ENCODE peak calls at places on chromosomes 16 and 17, in seven cellular contexts. N is cardiac muscle cell; L is spleen; Q is left kidney; Z is tibial nerve; G is CD8-positive, alpha-beta T cell; T is left ventricle myocardium superior. V is an unnamed sample.

GRCh38 chr16:82748026-82748425 is 121.3 kb downstream of the CDH13 start:
- DNase-seq in N (peak; percentile 91), L (no peak), Q (peak; percentile 17), Z (no peak), G (no peak), T (peak; percentile 56), V (peak; percentile 46)

GRCh38 chr17:78996781-78997201 is 12.8 kb downstream of the CANT1 start:
- DNase-seq in N (no peak), L (no peak), Q (no peak), Z (no peak), G (no peak), T (no peak), V (peak; percentile 58)

GRCh38 chr16:26772503-26772902 is 294.2 kb upstream of the C16orf82 start:
- DNase-seq in N (no peak), L (no peak), Q (no peak), Z (no peak), G (no peak), T (no peak), V (no peak)

GRCh38 chr17:499836-500543 is 147.4 kb upstream of the RPH3AL start:
- DNase-seq in N (no peak), L (peak; percentile 78), Q (no peak), Z (no peak), G (no peak), T (no peak), V (no peak)

GRCh38 chr17:76095943-76096342 is 7.6 kb downstream of the EXOC7 start:
- DNase-seq in N (no peak), L (peak; percentile 56), Q (no peak), Z (no peak), G (no peak), T (no peak), V (no peak)

GRCh38 chr17:76691379-76692191 is 19.2 kb downstream of the MXRA7 start:
- DNase-seq in N (no peak), L (no peak), Q (no peak), Z (no peak), G (no peak), T (peak; percentile 30), V (no peak)

GRCh38 chr16:31005350-31006085 is 4.9 kb downstream of the STX1B start:
- DNase-seq in N (no peak), L (no peak), Q (no peak), Z (no peak), G (no peak), T (no peak), V (no peak)

GRCh38 chr16:4319454-4319853 is 3.6 kb downstream of the GLIS2 start:
- DNase-seq in N (no peak), L (no peak), Q (no peak), Z (peak; percentile 48), G (peak; percentile 22), T (peak; percentile 68), V (peak; percentile 85)